ENCODE peak calls at places on chromosomes 4 and X, in ten cellular contexts. N is astrocyte, Q is sigmoid colon, T is neural progenitor cell, B is pancreas, W is heart right ventricle, G is body of pancreas, Z is psoas muscle, U is upper lobe of right lung, P is Peyer's patch. I is an unnamed sample.

GRCh38 chrX:69616520-69617203 is 749 bp downstream of the EDA start:
- DNase-seq in N (no peak), Q (peak; percentile 66), T (peak; percentile 46), B (peak; percentile 15), W (peak; percentile 27), G (peak; percentile 11), Z (peak; percentile 53), U (peak; percentile 63), P (no peak), I (peak; percentile 41)

GRCh38 chr4:48947731-48948130 is 38.3 kb upstream of the CWH43 start:
- DNase-seq in N (no peak), Q (no peak), T (no peak), B (no peak), W (no peak), G (no peak), Z (no peak), U (no peak), P (no peak), I (no peak)

GRCh38 chrX:123818243-123818642 is 41.6 kb upstream of the XIAP start:
- DNase-seq in N (peak; percentile 63), Q (no peak), T (no peak), B (no peak), W (no peak), G (no peak), Z (no peak), U (no peak), P (no peak), I (no peak)

GRCh38 chrX:32176510-32176909 is 1034.8 kb downstream of the DMD start:
- DNase-seq in N (no peak), Q (no peak), T (no peak), B (no peak), W (no peak), G (no peak), Z (no peak), U (no peak), P (no peak), I (no peak)

GRCh38 chr4:94428884-94429283 is 22.9 kb upstream of the PDLIM5 start:
- DNase-seq in N (no peak), Q (no peak), T (no peak), B (no peak), W (no peak), G (no peak), Z (no peak), U (no peak), P (no peak), I (no peak)

GRCh38 chrX:153920546-153920945 is 5.5 kb downstream of the ARHGAP4 start:
- DNase-seq in N (no peak), Q (no peak), T (no peak), B (no peak), W (no peak), G (no peak), Z (no peak), U (no peak), P (no peak), I (peak; percentile 19)

GRCh38 chrX:112851806-112852205 is 11.2 kb upstream of the AMOT start:
- DNase-seq in N (peak; percentile 68), Q (no peak), T (no peak), B (no peak), W (no peak), G (no peak), Z (no peak), U (no peak), P (no peak), I (no peak)

GRCh38 chr4:156606444-156607197 is 365.0 kb downstream of the PDGFC start:
- DNase-seq in N (peak; percentile 99), Q (no peak), T (no peak), B (no peak), W (no peak), G (no peak), Z (no peak), U (no peak), P (no peak), I (no peak)

GRCh38 chrX:133265331-133265730 is 47.2 kb upstream of the TFDP3 start:
- DNase-seq in N (peak; percentile 34), Q (no peak), T (peak; percentile 93), B (no peak), W (no peak), G (no peak), Z (no peak), U (peak; percentile 60), P (no peak), I (peak; percentile 44)

GRCh38 chr4:45855857-45856256 is 268.0 kb downstream of the GABRG1 start:
- DNase-seq in N (no peak), Q (no peak), T (no peak), B (no peak), W (no peak), G (no peak), Z (no peak), U (no peak), P (no peak), I (no peak)

GRCh38 chrX:133444952-133445831 is 29.9 kb upstream of the GPC4 start:
- DNase-seq in N (peak; percentile 28), Q (no peak), T (peak; percentile 40), B (peak; percentile 27), W (no peak), G (peak; percentile 31), Z (no peak), U (no peak), P (no peak), I (no peak)

GRCh38 chrX:39398973-39399268 is 597.7 kb downstream of the MID1IP1 start:
- DNase-seq in N (no peak), Q (no peak), T (no peak), B (no peak), W (peak; percentile 13), G (no peak), Z (no peak), U (peak; percentile 54), P (no peak), I (no peak)

GRCh38 chrX:63932006-63932405 is 147.0 kb upstream of the ARHGEF9 start:
- DNase-seq in N (no peak), Q (no peak), T (no peak), B (no peak), W (no peak), G (no peak), Z (no peak), U (no peak), P (no peak), I (no peak)

DNA sequence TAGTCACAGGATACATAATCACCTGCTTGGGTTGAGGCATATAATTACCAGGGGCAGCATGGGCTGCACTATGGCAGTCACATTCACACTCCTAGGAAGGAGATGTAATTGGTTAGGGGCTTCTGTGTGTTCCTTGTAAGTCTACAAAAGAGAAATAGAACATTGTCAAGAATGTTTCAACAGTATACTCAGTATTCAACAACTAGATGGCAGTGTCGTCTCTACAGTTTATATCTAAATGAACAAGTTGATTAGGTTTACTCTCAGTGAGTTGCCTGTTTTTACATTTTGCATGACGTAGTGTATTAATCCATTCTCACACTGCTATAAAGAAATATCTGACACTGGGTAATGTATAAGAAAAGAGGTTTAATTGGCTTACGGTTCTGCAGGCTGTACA is 50.5 kb upstream of the RAB33B start:
- DNase-seq in N (no peak), Q (no peak), T (peak; percentile 22), B (no peak), W (no peak), G (no peak), Z (no peak), U (no peak), P (no peak), I (no peak)
- TF ChIP-seq CTCF in N (no peak), Q (no peak), T (peak; percentile 23), B (no peak), W (no peak), G (no peak), Z (no peak), U (no peak), P (no peak), I (no peak)

DNA sequence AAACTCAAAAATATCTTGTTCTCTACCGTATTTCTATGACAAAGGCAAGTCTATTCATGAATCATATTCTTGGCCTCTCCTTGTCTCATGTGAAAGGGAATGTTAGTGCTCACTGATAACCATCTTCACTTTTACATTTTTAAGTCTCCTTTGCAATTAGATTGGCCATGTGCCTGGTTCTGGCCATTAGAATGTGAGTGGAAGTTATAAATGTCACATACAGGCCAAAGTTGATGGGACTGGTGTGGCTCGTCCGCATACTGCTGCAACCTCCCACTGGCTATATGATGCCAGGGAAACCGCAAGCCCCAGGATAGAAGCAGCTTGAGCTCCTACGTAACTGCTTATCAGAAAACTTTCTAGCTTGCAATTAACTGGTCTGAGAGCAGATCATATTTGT is 86.1 kb downstream of the MAGEC1 start:
- DNase-seq in N (peak; percentile 44), Q (no peak), T (no peak), B (no peak), W (no peak), G (no peak), Z (no peak), U (no peak), P (no peak), I (no peak)
- H3K9me3 ChIP-seq in N (no peaks in the 10 kb centered on the region), Q (no peaks in the 10 kb centered on the region), T (no peaks in the 10 kb centered on the region), B (no peaks in the 10 kb centered on the region), W (no peaks in the 10 kb centered on the region), G (no peaks in the 10 kb centered on the region), Z (peaks cover 3% of the 10 kb centered on the region), U (no peaks in the 10 kb centered on the region), P (no peaks in the 10 kb centered on the region), I (no peaks in the 10 kb centered on the region)

GRCh38 chr4:8477095-8477635 is 36.6 kb downstream of the TRMT44 start:
- DNase-seq in N (no peak), Q (no peak), T (no peak), B (no peak), W (no peak), G (no peak), Z (no peak), U (no peak), P (no peak), I (no peak)
- H3K4me1 ChIP-seq in N (peaks cover 18% of the 10 kb centered on the region), Q (no peaks in the 10 kb centered on the region), T (peaks cover 8% of the 10 kb centered on the region), B (no peaks in the 10 kb centered on the region), W (peaks cover 21% of the 10 kb centered on the region), G (no peaks in the 10 kb centered on the region), Z (no peaks in the 10 kb centered on the region), U (peaks cover 10% of the 10 kb centered on the region), P (no peaks in the 10 kb centered on the region), I (peaks cover 18% of the 10 kb centered on the region)

GRCh38 chrX:34343001-34343400 is 210.9 kb upstream of the FAM47A start:
- DNase-seq in N (no peak), Q (no peak), T (no peak), B (no peak), W (peak; percentile 6), G (no peak), Z (no peak), U (no peak), P (no peak), I (no peak)

GRCh38 chrX:34341814-34342213 is 209.7 kb upstream of the FAM47A start:
- DNase-seq in N (no peak), Q (no peak), T (no peak), B (no peak), W (no peak), G (no peak), Z (no peak), U (no peak), P (no peak), I (no peak)

GRCh38 chrX:34338046-34338445 is 205.9 kb upstream of the FAM47A start:
- DNase-seq in N (no peak), Q (no peak), T (no peak), B (no peak), W (no peak), G (no peak), Z (no peak), U (no peak), P (no peak), I (no peak)

DNA sequence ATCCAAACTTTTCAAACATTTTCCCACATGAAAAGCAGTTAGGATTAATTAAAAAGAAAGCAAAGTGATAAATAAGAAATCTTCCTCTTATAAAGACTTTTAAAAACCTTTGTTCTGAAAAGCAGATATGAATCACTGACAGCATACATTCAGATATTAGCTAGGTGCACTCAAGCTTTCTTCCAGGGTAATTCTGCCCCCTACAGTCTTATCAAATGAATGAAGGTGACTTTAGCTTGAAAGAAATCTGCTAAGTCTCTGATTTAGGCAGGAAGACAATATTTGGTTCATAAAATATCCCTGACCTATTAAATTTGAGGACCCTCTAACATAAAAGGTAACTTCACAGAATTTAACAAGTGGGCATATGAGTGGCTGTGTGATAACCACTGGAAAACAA is 209.1 kb upstream of the FAM47A start:
- DNase-seq in N (no peak), Q (no peak), T (peak; percentile 9), B (no peak), W (no peak), G (no peak), Z (no peak), U (no peak), P (no peak), I (no peak)
- TF ChIP-seq CTCF in N (no peak), Q (no peak), T (peak; percentile 50), B (no peak), W (no peak), G (no peak), Z (no peak), U (no peak), P (peak; percentile 6), I (no peak)

I was measured in lower lobe of right lung.